ENCODE peak calls at places on chromosomes 11 and 22, in four cellular contexts. Z, X, P and K are unnamed samples.

GRCh38 chr22:39967996-39968968 is 8.1 kb downstream of the TMA7B start:
- DNase-seq in Z (no peak), P (no peak), X (no peak), K (peak; percentile 59)

GRCh38 chr11:43825217-43825816 is 55.3 kb upstream of the ALKBH3 start:
- DNase-seq in P (no peak), Z (no peak), X (peak; percentile 34), K (no peak)

GRCh38 chr22:35842954-35843353 is 125.3 kb downstream of the APOL5 start:
- DNase-seq in P (no peak), X (peak; percentile 56), Z (no peak), K (no peak)

GRCh38 chr11:102727890-102728289 is 3.1 kb upstream of the MMP8 start:
- DNase-seq in P (no peak), Z (no peak), X (peak; percentile 48), K (no peak)

GRCh38 chr11:20058749-20059458 is 101.4 kb downstream of the DBX1 start:
- DNase-seq in P (no peak), X (peak; percentile 12), Z (no peak), K (no peak)

GRCh38 chr22:20238567-20239062 is 29.5 kb downstream of the RTN4R start:
- DNase-seq in Z (peak; percentile 91), X (no peak), P (no peak), K (no peak)

GRCh38 chr11:125982348-125982730 is 36.5 kb downstream of the VSIG10L2 start:
- DNase-seq in Z (no peak), X (no peak), P (no peak), K (no peak)

GRCh38 chr11:67664696-67665536 is 9.5 kb downstream of the ALDH3B2 start:
- DNase-seq in Z (peak; percentile 11), P (no peak), X (no peak), K (no peak)

GRCh38 chr22:39489094-39490068 is 12.7 kb upstream of the MIEF1 start:
- DNase-seq in X (no peak), Z (no peak), P (no peak), K (no peak)

GRCh38 chr11:125376117-125376516 is 119.9 kb downstream of the FEZ1 start:
- DNase-seq in P (peak; percentile 68), X (no peak), Z (no peak), K (peak; percentile 83)

GRCh38 chr11:59813364-59813763 is 2.8 kb upstream of the MRPL16 start:
- DNase-seq in X (no peak), Z (no peak), P (no peak), K (no peak)

GRCh38 chr11:59807047-59807446 is 3.5 kb downstream of the MRPL16 start:
- DNase-seq in X (no peak), P (no peak), Z (no peak), K (no peak)

GRCh38 chr11:59810911-59811259 is 307 bp upstream of the MRPL16 start:
- DNase-seq in Z (no peak), X (no peak), P (no peak), K (no peak)

GRCh38 chr11:59812220-59812619 is 1.6 kb upstream of the MRPL16 start:
- DNase-seq in Z (no peak), X (no peak), P (no peak), K (no peak)

DNA sequence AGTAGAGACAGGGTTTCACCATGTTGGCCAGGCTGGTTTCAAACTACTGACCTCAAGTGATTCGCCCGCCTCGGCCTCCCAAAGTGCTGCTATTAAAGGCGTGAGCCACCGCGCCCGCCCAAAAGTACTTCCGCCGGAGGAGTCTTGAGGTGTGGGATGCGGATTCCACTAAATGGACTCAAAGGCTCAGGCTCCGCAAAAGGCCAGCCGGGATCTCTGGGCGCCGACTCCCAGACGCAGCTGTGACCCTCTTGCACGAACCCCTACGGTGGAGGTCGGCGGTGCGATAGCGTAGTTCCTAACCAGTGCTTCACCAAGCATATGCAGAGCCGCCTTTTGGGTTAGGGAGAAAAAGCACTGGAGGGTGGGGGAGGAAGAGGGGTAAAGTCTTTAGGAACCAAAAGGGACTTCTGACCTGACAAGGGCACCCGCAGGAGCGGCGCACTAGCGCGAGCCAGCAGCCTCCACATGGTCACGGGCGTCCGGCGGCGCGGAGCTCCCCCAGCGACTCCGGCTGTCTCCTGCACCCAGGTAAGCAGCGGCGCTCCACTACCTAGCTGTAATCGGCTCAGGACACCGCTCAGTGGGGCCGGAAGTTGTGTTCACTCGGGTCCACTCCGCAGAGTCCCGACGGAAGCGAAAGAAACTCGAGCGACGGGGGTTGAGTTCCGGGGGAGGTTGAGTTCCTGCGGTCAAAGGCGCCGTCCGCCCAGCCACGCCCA is at the start of gene MRPL16:
- DNase-seq in X (peak; percentile 81), Z (peak; percentile 89), P (peak; percentile 79), K (peak; percentile 87)
- TF ChIP-seq CTCF in X (peak; percentile 43), Z (no peak), P (no peak), K (no peak)

DNA sequence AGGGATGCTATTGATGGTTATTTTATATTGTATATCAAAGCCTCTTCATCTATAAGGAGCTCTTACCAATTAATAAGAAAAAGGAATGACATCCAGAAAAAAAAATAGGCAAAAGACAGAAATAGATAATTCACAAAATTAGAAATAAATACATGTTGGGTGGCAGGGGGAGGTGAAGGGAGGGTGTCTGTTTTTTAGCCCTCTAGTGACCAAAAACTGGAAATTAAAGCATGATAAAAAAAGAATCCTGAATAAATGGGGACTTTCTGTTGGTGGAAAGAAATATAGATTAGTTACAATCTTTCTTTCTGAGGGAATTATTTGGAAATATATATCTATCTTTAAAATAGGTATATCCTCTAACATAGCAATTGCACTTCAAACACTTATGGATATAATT is 42.0 kb upstream of the TTC36 start:
- DNase-seq in P (no peak), X (no peak), Z (no peak), K (no peak)
- TF ChIP-seq CTCF in P (no peak), X (peak; percentile 58), Z (peak; percentile 7), K (no peak)

DNA sequence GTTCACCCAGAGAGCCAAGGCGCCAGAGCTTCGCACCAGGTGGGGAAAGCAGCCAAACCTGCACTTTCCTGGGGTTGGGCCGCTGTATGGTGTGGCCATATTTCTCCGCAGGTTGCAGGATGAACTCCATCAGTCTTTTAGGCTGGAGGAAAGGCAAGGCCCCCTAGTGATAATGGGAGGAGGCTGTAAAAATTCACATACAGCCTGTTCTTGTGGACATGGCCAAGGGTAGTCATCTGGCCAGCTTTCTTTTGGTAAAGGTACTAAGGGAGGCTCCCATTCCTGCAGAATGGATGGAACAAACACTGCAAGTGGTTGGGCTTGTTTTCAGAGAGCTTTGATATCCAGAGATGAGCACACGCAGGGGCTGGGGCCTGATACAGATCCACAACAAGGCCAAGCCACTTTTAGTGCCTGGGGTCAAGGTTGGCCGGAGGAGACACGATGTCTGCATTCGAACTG is 29.6 kb downstream of the C22orf31 start:
- DNase-seq in Z (no peak), X (no peak), P (no peak), K (no peak)
- TF ChIP-seq CTCF in Z (no peak), X (peak; percentile 22), P (no peak), K (no peak)

DNA sequence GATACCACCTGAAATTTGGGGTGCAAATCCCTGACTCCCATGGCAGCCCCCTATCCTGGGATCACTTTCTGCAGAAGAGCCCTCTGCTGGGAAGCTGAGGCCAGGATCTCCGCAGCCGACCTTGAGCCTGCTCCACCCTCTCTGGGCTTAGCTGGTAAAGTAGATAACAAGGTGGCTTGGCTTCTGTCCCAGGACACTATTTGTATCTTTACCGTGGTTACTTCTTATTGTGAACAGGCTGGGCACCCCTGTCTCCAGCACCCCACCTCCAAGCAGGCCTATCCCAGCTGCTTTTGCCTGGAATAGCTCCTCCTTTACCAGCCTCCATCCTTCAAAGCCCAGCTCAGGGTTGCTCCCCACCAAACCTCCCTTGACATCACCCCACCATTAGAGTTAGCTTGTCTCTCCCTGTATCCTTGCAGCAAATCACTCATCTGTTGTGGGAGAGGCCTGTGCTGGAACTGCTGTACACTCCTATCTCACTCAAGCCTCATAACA is 35.2 kb upstream of the P2RY2 start:
- DNase-seq in X (no peak), Z (no peak), P (no peak), K (no peak)
- TF ChIP-seq CTCF in X (no peak), Z (no peak), P (no peak), K (no peak)

GRCh38 chr11:2763939-2764338 is 64.1 kb upstream of the KCNQ1OT1 start:
- DNase-seq in P (no peak), X (no peak), Z (no peak), K (no peak)
- TF ChIP-seq CTCF in P (no peak), X (no peak), Z (no peak), K (no peak)

GRCh38 chr11:62201376-62201775 is 7.1 kb upstream of the SCGB2A1 start:
- DNase-seq in P (no peak), Z (no peak), X (no peak), K (no peak)

GRCh38 chr11:62208785-62209144 is 292 bp downstream of the SCGB2A1 start:
- DNase-seq in X (no peak), Z (no peak), P (no peak), K (no peak)

GRCh38 chr11:62205441-62205840 is 3.0 kb upstream of the SCGB2A1 start:
- DNase-seq in X (no peak), P (no peak), Z (no peak), K (no peak)

DNA sequence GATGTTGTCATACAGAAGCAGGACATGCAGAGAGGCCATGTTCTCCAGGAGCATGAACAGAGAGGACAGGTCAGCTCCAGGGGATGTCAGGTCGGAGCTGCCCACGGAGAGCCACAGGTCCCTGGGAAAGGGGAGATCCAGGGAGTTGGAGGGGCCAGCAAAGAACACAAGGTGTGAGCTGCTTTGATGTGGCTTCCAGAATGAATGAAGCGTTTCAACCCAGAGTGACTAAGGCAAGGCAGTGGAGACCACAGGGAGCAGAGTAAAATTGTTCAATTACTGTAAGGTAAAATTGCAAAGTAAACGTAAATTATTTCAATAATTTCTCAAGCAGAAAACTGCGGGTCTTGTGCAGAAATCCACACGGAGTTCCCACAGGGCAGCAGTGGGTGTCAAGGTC is 5.6 kb upstream of the SCGB2A1 start:
- DNase-seq in Z (no peak), P (no peak), X (no peak), K (no peak)
- TF ChIP-seq CTCF in Z (no peak), P (no peak), X (no peak), K (no peak)

DNA sequence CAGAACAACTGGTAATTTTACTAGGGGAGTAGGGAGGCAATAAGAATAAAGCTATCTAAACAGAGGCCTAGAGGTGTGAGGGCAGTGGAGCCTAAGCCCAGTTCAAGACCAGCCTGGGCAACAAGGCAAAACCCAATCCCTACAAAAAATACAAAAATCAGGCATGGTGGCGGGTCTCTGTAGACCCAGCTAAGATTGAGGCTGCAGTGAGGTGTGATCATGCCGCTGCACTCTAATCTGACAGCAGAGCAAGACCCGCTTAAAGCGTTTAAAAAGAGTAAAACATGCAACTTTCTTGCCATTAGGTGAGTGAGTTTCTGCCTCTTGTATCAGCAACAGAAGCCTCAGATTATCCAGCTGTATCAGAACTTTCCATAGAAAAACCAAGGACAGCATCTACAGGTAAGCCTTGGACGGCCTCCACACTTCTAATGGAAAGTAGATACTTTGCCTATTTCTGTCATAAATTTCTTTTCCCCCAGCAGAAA is 12.1 kb downstream of the TAF1D start:
- DNase-seq in Z (no peak), X (no peak), P (no peak), K (no peak)
- TF ChIP-seq CTCF in Z (no peak), X (no peak), P (no peak), K (no peak)